ENCODE peak calls at places on chromosomes 1 and 21, in six cellular contexts. W is CD8-positive, alpha-beta memory T cell; E is activated T-cell treated with anti-CD3 and anti-CD28 coated beads, Interleukin-2, amount 50 U/mL, for 72 hours; G is AG08396; L is activated naive CD8-positive, alpha-beta T cell treated with anti-CD3 and anti-CD28 coated beads, Interleukin-2, amount 50 U/mL, for 24 hours; P is EL. A is an unnamed sample.

GRCh38 chr1:116949213-116949985 is 39.7 kb downstream of the PTGFRN start:
- DNase-seq in W (no peak), E (no peak), G (no peak), L (no peak), P (no peak), A (no peak)

GRCh38 chr1:30316056-30316455 is 407.3 kb downstream of the MATN1 start:
- DNase-seq in W (no peak), E (no peak), G (no peak), L (no peak), P (no peak), A (no peak)

GRCh38 chr21:45104560-45104959 is 30.2 kb downstream of the ADARB1 start:
- DNase-seq in W (no peak), E (peak; percentile 23), G (no peak), L (peak; percentile 61), P (peak; percentile 44), A (no peak)

GRCh38 chr1:225762002-225762441 is 15.6 kb upstream of the SRP9 start:
- DNase-seq in W (no peak), E (no peak), G (no peak), L (no peak), P (no peak), A (peak; percentile 66)

GRCh38 chr1:118101445-118101844 is 83.6 kb downstream of the SPAG17 start:
- DNase-seq in W (no peak), E (no peak), G (no peak), L (no peak), P (peak; percentile 75), A (peak; percentile 4)

GRCh38 chr1:168613689-168614655 is 37.6 kb downstream of the XCL1 start:
- DNase-seq in W (no peak), E (no peak), G (no peak), L (no peak), P (no peak), A (no peak)

GRCh38 chr1:235093013-235093618 is 35.5 kb downstream of the TOMM20 start:
- DNase-seq in W (no peak), E (no peak), G (peak; percentile 58), L (no peak), P (peak; percentile 38), A (peak; percentile 71)

GRCh38 chr1:58116284-58116683 is 430.2 kb downstream of the OMA1 start:
- DNase-seq in W (no peak), E (no peak), G (no peak), L (no peak), P (no peak), A (no peak)

GRCh38 chr1:23557471-23558124 is 1.7 kb downstream of the ID3 start:
- DNase-seq in W (no peak), E (peak; percentile 32), G (no peak), L (no peak), P (no peak), A (peak; percentile 43)

GRCh38 chr1:155022136-155022926 is 11.2 kb downstream of the DCST2 start:
- DNase-seq in W (no peak), E (no peak), G (no peak), L (no peak), P (peak; percentile 38), A (no peak)

GRCh38 chr1:38789498-38790169 is 69.9 kb downstream of the RRAGC start:
- DNase-seq in W (no peak), E (no peak), G (no peak), L (no peak), P (no peak), A (no peak)

GRCh38 chr1:177053648-177054047 is 110.9 kb downstream of the ASTN1 start:
- DNase-seq in W (no peak), E (no peak), G (no peak), L (no peak), P (no peak), A (no peak)

GRCh38 chr1:167628754-167629515 is 1.1 kb upstream of the RCSD1 start:
- DNase-seq in W (no peak), E (no peak), G (no peak), L (no peak), P (no peak), A (no peak)

GRCh38 chr21:29423521-29423920 is 124.8 kb downstream of the BACH1 start:
- DNase-seq in W (no peak), E (no peak), G (no peak), L (no peak), P (no peak), A (no peak)